ENCODE peak calls at places on chromosomes 7 and 10, in nine cellular contexts. H is cerebellum; A is stimulated activated naive CD8-positive, alpha-beta T cell treated with anti-CD3 and anti-CD28 coated beads, Interleukin-15, Interleukin-2, amounts not matched to agents 100 U/mL and 50 U/mL, for 24 hours; Z is cardiac septum; B is mucosa of gallbladder; O is neural progenitor cell; P is stimulated activated CD4-positive, alpha-beta T cell treated with anti-CD3 and anti-CD28 coated beads, Interleukin-1b, Interleukin-23, amount 100 ng/mL, for 48 hours; X is HEK293T; N is stimulated activated CD8-positive, alpha-beta memory T cell treated with anti-CD3 and anti-CD28 coated beads, Interleukin-7, amount 100 ng/mL, for 1 hour. W is an unnamed sample.

GRCh38 chr10:72740526-72740925 is 48.6 kb downstream of the MCU start:
- DNase-seq in P (no peak), N (no peak), H (no peak), Z (no peak), X (peak), B (peak), O (peak), A (no peak), W (no peak)

GRCh38 chr7:104873346-104873849 is 140.6 kb upstream of the KMT2E start:
- DNase-seq in X (no peak), B (no peak), A (no peak), H (no peak), P (no peak), O (no peak), N (no peak), Z (no peak), W (no peak)

GRCh38 chr7:25720427-25720826 is 431.6 kb upstream of the NFE2L3 start:
- DNase-seq in H (no peak), N (no peak), B (no peak), O (peak), A (no peak), Z (no peak), P (no peak), X (peak), W (peak)

GRCh38 chr10:57579926-57580325 is 687.8 kb downstream of the IPMK start:
- DNase-seq in N (no peak), X (peak), B (no peak), P (no peak), A (no peak), H (no peak), O (peak), Z (no peak), W (peak)

GRCh38 chr7:94301024-94301588 is 93.6 kb upstream of the COL1A2 start:
- DNase-seq in O (peak), H (no peak), P (no peak), B (peak), N (no peak), X (peak), Z (peak), A (no peak), W (peak)

GRCh38 chr10:93915603-93916002 is 21.8 kb downstream of the SLC35G1 start:
- DNase-seq in H (no peak), X (no peak), A (no peak), P (no peak), N (no peak), Z (no peak), O (peak), B (no peak), W (peak)

GRCh38 chr10:104648421-104648820 is 7.3 kb downstream of the SORCS3 start:
- DNase-seq in Z (no peak), O (no peak), X (no peak), B (no peak), A (no peak), N (no peak), H (no peak), P (no peak), W (no peak)

GRCh38 chr10:91350651-91351081 is 59.5 kb upstream of the HECTD2 start:
- DNase-seq in H (no peak), P (no peak), B (no peak), Z (no peak), O (no peak), X (no peak), N (no peak), A (no peak), W (no peak)

GRCh38 chr7:67738958-67739357 is 742.3 kb downstream of the TYW1 start:
- DNase-seq in P (no peak), Z (no peak), N (no peak), O (no peak), H (peak), B (peak), A (no peak), X (no peak), W (no peak)

GRCh38 chr7:32062150-32062549 is 8.1 kb downstream of the PDE1C start:
- DNase-seq in O (peak), N (no peak), B (peak), P (no peak), A (peak), H (no peak), Z (no peak), X (peak), W (peak)

GRCh38 chr7:135247746-135248471 is 14.3 kb downstream of the STRA8 start:
- DNase-seq in B (no peak), Z (no peak), X (no peak), P (no peak), N (no peak), O (no peak), A (no peak), H (no peak), W (no peak)

GRCh38 chr10:50561816-50562215 is 61.9 kb downstream of the SGMS1 start:
- DNase-seq in P (no peak), A (no peak), H (no peak), N (no peak), Z (no peak), B (no peak), O (no peak), X (no peak), W (peak)

GRCh38 chr10:6171891-6172354 is 30.8 kb upstream of the PFKFB3 start:
- DNase-seq in B (peak), H (no peak), Z (peak), X (no peak), N (no peak), P (peak), A (peak), O (no peak), W (no peak)

GRCh38 chr7:137816696-137817320 is 30.0 kb downstream of the DGKI start:
- DNase-seq in Z (no peak), P (no peak), O (peak), A (no peak), N (no peak), H (no peak), B (no peak), X (no peak), W (peak)

GRCh38 chr10:27088263-27089044 is 11.8 kb downstream of the ANKRD26 start:
- DNase-seq in P (no peak), O (no peak), X (no peak), A (no peak), N (no peak), Z (no peak), B (no peak), H (no peak), W (no peak)

GRCh38 chr10:75456122-75456521 is 24.7 kb downstream of the LRMDA start:
- DNase-seq in X (no peak), H (no peak), A (no peak), N (no peak), O (no peak), P (no peak), B (no peak), Z (no peak), W (no peak)

GRCh38 chr10:91552706-91553105 is 80.2 kb downstream of the PPP1R3C start:
- DNase-seq in O (peak), B (no peak), N (no peak), A (peak), H (no peak), P (no peak), Z (no peak), X (peak), W (peak)

GRCh38 chr10:96249264-96249663 is 22.1 kb downstream of the BLNK start:
- DNase-seq in H (no peak), A (no peak), X (no peak), N (no peak), P (no peak), B (no peak), Z (no peak), O (no peak), W (no peak)

GRCh38 chr7:867406-868188 is 8.8 kb upstream of the GET4 start:
- DNase-seq in P (no peak), X (no peak), A (no peak), B (peak), N (no peak), O (no peak), Z (peak), H (no peak), W (no peak)

GRCh38 chr10:31069411-31069810 is 37.7 kb upstream of the ZNF438 start:
- DNase-seq in X (no peak), O (peak), N (no peak), B (no peak), A (no peak), H (no peak), Z (no peak), P (no peak), W (no peak)

GRCh38 chr10:75530337-75530736 is 98.9 kb downstream of the LRMDA start:
- DNase-seq in X (no peak), O (no peak), A (no peak), Z (no peak), B (no peak), H (no peak), N (no peak), P (no peak), W (no peak)

GRCh38 chr7:30180718-30181117 is 45.9 kb downstream of the MTURN start:
- DNase-seq in O (no peak), X (no peak), A (no peak), Z (no peak), B (no peak), N (no peak), H (no peak), P (no peak), W (no peak)

GRCh38 chr7:68432585-68432984 is 1165.7 kb upstream of the AUTS2 start:
- DNase-seq in H (no peak), N (no peak), A (no peak), X (no peak), P (no peak), O (no peak), B (no peak), Z (no peak), W (no peak)

GRCh38 chr10:116886772-116887171 is 37.5 kb downstream of the ENO4 start:
- DNase-seq in X (no peak), P (no peak), H (no peak), O (no peak), Z (no peak), A (no peak), N (no peak), B (no peak), W (no peak)

GRCh38 chr10:125812128-125812527 is 10.9 kb downstream of the UROS start:
- DNase-seq in X (no peak), Z (no peak), B (no peak), O (no peak), A (no peak), P (no peak), N (no peak), H (no peak), W (no peak)

GRCh38 chr10:106551501-106551900 is 613.0 kb downstream of the SORCS1 start:
- DNase-seq in H (no peak), O (no peak), B (no peak), N (no peak), Z (no peak), P (no peak), X (no peak), A (no peak), W (no peak)

GRCh38 chr10:71270821-71271220 is 48.2 kb upstream of the SLC29A3 start:
- DNase-seq in P (no peak), A (no peak), X (no peak), Z (no peak), N (no peak), B (no peak), O (no peak), H (no peak), W (no peak)

GRCh38 chr7:67423058-67423457 is 426.4 kb downstream of the TYW1 start:
- DNase-seq in H (no peak), X (no peak), P (no peak), N (no peak), A (no peak), O (no peak), Z (no peak), B (no peak), W (no peak)

GRCh38 chr10:100516847-100517246 is 2.8 kb downstream of the SEC31B start:
- DNase-seq in O (no peak), A (no peak), Z (no peak), P (no peak), X (peak), N (no peak), H (no peak), B (no peak), W (peak)

GRCh38 chr10:85012305-85012704 is 683.9 kb downstream of the CCSER2 start:
- DNase-seq in A (no peak), N (no peak), O (no peak), H (no peak), P (no peak), B (no peak), Z (no peak), X (no peak), W (no peak)

GRCh38 chr10:128411624-128412023 is 285.4 kb upstream of the MKI67 start:
- DNase-seq in P (no peak), X (no peak), Z (no peak), O (no peak), N (no peak), H (no peak), B (no peak), A (no peak), W (peak)

GRCh38 chr7:120473352-120473751 is 200.4 kb downstream of the KCND2 start:
- DNase-seq in B (no peak), H (no peak), N (no peak), O (no peak), A (no peak), P (no peak), X (no peak), Z (no peak), W (no peak)

W was measured in GM23338.